ENCODE peak calls at places on chromosome 9, in four cellular contexts. R is PC-9, Z is lower lobe of right lung, A is transverse colon. X is an unnamed sample. For H3K4me1, the result is how much of the 10 kb centered on the place peaks cover.

GRCh38 chr9:4220361-4220760 is 79.5 kb downstream of the GLIS3 start:
- DNase-seq in R (no peak), Z (no peak), A (no peak), X (no peak)

GRCh38 chr9:75612754-75613153 is 277.7 kb upstream of the PCSK5 start:
- DNase-seq in R (no peak), Z (no peak), A (no peak), X (no peak)

GRCh38 chr9:107712390-107712789 is 222.8 kb upstream of the KLF4 start:
- DNase-seq in R (peak), Z (no peak), A (no peak), X (no peak)

GRCh38 chr9:4117835-4118610 is 181.8 kb downstream of the GLIS3 start:
- DNase-seq in R (no peak), Z (peak), A (peak), X (peak)

GRCh38 chr9:122265265-122265900 is 701 bp downstream of the MRRF start:
- DNase-seq in R (no peak), Z (no peak), A (peak), X (no peak)

GRCh38 chr9:112337547-112337946 is 4.1 kb upstream of the PTBP3 start:
- DNase-seq in R (no peak), Z (no peak), A (no peak), X (no peak)

GRCh38 chr9:84140535-84141101 is 160.0 kb downstream of the RMI1 start:
- DNase-seq in R (no peak), Z (no peak), A (peak), X (peak)

GRCh38 chr9:133654736-133655657 is 18.8 kb downstream of the DBH start:
- DNase-seq in R (no peak), Z (no peak), A (no peak), X (no peak)

GRCh38 chr9:92563701-92564100 is 27.9 kb upstream of the ECM2 start:
- DNase-seq in R (no peak), Z (no peak), A (no peak), X (no peak)

GRCh38 chr9:78714591-78714990 is 417.7 kb downstream of the PSAT1 start:
- DNase-seq in R (no peak), Z (no peak), A (no peak), X (no peak)

GRCh38 chr9:78806492-78807160 is 509.7 kb downstream of the PSAT1 start:
- DNase-seq in R (no peak), Z (no peak), A (no peak), X (no peak)

GRCh38 chr9:91065231-91066041 is 263.8 kb downstream of the SYK start:
- DNase-seq in R (no peak), Z (no peak), A (no peak), X (no peak)

GRCh38 chr9:106859957-106860715 is 2.8 kb upstream of the ZNF462 start:
- DNase-seq in R (no peak), Z (peak), A (peak), X (peak)

GRCh38 chr9:109794361-109795012 is 14.5 kb downstream of the PALM2AKAP2 start:
- DNase-seq in R (no peak), Z (no peak), A (no peak), X (no peak)

GRCh38 chr9:11141357-11141756 is 528.6 kb upstream of the PTPRD start:
- DNase-seq in R (no peak), Z (no peak), A (no peak), X (no peak)

GRCh38 chr9:100368672-100369071 is 15.9 kb upstream of the TEX10 start:
- DNase-seq in R (no peak), Z (no peak), A (no peak), X (no peak)

GRCh38 chr9:115551396-115551795 is 433.4 kb upstream of the TNC start:
- DNase-seq in R (no peak), Z (no peak), A (no peak), X (no peak)

GRCh38 chr9:137236936-137237421 is 4.1 kb upstream of the TUBB4B start:
- DNase-seq in R (no peak), Z (no peak), A (no peak), X (peak)

GRCh38 chr9:137236238-137236935 is 4.7 kb upstream of the TUBB4B start:
- DNase-seq in R (peak), Z (peak), A (peak), X (peak)

GRCh38 chr9:137234055-137234697 is 3.5 kb downstream of the SLC34A3 start:
- DNase-seq in R (no peak), Z (no peak), A (no peak), X (no peak)

GRCh38 chr9:137234758-137235423 is 4.2 kb downstream of the SLC34A3 start:
- DNase-seq in R (no peak), Z (no peak), A (no peak), X (no peak)

DNA sequence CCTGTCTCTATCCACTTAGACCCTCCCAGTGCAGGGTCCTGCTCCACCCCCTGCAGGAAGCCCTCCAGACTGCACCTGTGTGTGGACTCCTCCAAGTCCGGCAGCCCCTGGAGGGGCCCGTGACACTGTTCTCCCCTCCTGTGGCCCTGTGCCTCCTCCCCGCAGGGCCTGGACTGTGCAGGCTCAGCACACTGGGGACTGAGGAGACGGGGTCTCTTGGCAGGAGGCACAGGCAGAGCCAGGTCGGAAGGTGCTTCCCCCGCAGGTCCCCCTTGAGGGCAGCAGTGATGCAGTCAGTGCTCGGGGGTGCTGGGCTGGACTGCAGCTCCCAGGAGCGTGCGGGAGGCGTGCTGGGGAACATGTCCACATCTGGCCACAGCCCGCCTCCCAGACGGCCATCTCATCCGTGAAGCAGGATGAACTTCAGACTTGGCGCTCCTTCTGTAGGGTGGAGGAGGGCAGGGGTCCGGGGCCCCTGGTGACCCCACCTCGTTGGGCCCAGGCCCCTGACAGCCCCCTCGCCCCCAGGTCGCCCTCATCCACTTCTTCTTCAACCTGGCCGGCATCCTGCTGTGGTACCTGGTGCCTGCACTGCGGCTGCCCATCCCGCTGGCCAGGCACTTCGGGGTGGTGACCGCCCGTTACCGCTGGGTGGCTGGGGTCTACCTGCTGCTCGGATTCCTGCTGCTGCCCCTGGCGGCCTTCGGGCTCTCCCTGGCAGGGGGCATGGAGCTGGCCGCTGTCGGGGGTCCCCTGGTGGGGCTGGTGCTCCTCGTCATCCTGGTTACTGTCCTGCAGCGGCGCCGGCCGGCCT is 4.9 kb downstream of the SLC34A3 start:
- DNase-seq in R (no peak), Z (no peak), A (no peak), X (peak)
- H3K4me3 ChIP-seq in R (no peak), Z (peak), A (peak), X (no peak)

GRCh38 chr9:101995231-101995630 is 256.8 kb upstream of the GRIN3A start:
- DNase-seq in R (no peak), Z (no peak), A (no peak), X (no peak)

DNA sequence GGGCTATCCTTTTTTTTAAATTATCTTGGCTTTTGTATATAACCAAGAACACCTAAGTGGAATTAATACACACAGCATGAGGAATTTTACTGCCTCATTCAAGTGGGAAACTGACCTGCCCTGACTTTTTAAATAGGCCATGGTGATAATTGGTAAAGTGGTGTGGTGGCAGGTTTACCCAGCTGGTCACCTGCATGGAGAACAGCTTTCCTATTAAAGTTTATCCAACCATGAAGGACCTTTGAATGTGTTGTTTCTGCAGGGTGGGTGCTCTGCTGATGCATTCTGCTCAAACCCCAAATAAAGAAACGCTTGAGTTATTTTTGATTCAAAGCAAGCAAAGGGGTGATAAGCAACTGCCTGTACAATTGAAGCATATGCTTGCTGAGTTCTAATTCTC is 261.0 kb upstream of the GRIN3A start:
- DNase-seq in R (no peak), Z (no peak), A (no peak), X (no peak)
- H3K4me1 ChIP-seq in R (under half), Z (under half), A (under half), X (under half)

GRCh38 chr9:36603006-36603405 is 30.3 kb downstream of the MELK start:
- DNase-seq in R (no peak), Z (no peak), A (no peak), X (no peak)

GRCh38 chr9:36598281-36598680 is 25.6 kb downstream of the MELK start:
- DNase-seq in R (no peak), Z (no peak), A (no peak), X (no peak)

GRCh38 chr9:36594228-36594627 is 21.5 kb downstream of the MELK start:
- DNase-seq in R (no peak), Z (no peak), A (no peak), X (no peak)

GRCh38 chr9:36592801-36593583 is 20.3 kb downstream of the MELK start:
- DNase-seq in R (no peak), Z (no peak), A (no peak), X (no peak)

DNA sequence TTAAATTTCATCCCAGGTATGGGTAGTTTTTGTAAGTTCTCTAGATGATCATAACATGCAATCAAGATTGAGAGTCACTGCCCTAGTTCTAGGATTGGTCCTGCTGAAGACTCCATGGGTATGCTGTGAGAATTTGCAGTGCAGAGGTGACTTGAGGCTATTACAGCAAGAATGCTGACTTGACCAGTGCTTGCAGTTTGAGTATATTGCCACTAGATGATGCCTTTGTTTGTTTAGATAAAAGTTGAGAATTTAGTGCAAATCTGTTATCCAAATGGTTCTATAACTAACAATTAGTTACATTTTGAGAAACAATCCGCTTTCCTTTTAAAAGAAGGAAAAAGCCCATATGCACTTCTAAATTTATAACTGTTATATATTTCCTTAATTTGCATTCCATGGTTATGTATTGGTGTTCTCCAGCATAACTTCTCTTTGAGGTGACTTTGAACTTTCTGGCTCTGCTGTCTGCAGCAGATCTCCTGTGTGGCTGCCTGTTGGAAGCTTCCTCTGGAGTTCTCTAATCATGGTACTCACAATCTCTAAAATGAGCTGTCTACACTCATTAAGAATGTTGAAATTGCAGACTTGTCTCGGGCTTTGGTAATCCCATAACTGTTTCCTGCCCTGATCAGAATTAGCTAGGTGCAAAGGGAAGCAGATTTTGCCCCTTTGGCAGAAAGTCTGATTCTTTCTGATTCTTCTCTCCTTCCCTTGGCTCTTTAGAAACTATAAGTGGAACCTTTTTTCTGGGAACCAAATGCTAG is 24.9 kb downstream of the MELK start:
- DNase-seq in R (no peak), Z (no peak), A (no peak), X (no peak)
- TF ChIP-seq CTCF in R (peak), Z (peak), A (peak), X (no peak)

DNA sequence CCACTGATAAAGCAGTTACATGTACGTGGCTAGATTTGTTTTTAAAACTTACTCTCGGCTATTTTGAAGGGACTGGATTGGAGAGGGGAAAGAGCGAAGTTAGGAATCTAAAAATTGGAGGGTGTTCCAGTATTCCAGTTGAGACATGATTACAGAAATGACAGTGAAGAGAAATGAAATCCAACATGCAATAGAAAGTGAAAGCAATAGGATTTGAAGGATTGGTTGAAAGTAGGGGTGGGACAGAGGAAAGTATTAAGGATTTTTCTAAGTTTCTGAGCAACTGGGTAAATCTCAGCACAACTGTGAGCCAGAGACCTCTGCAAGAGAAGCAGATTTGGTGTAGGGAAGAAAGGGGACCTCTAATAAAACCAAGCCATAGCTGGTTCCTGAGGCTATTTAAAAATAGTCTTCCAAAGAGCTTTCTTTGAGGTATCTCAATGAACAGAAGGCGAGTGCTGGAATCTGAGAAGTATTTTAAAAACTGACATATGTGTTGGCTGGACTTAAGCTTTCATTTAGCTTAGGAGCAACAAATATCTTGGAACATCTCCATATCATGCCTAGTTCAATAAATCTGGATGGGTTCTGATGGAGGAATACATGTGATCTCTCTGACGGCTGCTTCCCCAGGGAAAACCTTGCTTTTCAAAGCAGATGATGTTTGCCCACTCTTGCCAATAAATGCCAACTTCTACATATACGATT is 110.4 kb upstream of the IFNK start:
- DNase-seq in R (no peak), Z (no peak), A (no peak), X (no peak)
- H3K4me3 ChIP-seq in R (no peak), Z (peak), A (peak), X (no peak)

GRCh38 chr9:130234340-130235260 is 31.0 kb upstream of the HMCN2 start:
- DNase-seq in R (no peak), Z (peak), A (no peak), X (no peak)
- H3K4me1 ChIP-seq in R (under half), Z (under half), A (under half), X (under half)

GRCh38 chr9:130243015-130243881 is 22.3 kb upstream of the HMCN2 start:
- DNase-seq in R (peak), Z (peak), A (peak), X (peak)
- TF ChIP-seq CTCF in R (peak), Z (peak), A (peak), X (peak)

GRCh38 chr9:135907446-135908333 is at the start of gene CAMSAP1:
- DNase-seq in R (peak), Z (peak), A (peak), X (peak)

GRCh38 chr9:135906291-135907005 is 898 bp downstream of the CAMSAP1 start:
- DNase-seq in R (no peak), Z (peak), A (peak), X (no peak)

GRCh38 chr9:135905380-135906282 is 1.7 kb downstream of the CAMSAP1 start:
- DNase-seq in R (no peak), Z (peak), A (peak), X (no peak)

GRCh38 chr9:135908334-135909204 is 1.2 kb upstream of the CAMSAP1 start:
- DNase-seq in R (no peak), Z (peak), A (peak), X (no peak)

GRCh38 chr9:135907006-135907434 is 326 bp downstream of the CAMSAP1 start:
- DNase-seq in R (no peak), Z (peak), A (peak), X (no peak)
- H3K4me3 ChIP-seq in R (no peak), Z (peak), A (peak), X (peak)

GRCh38 chr9:137308102-137308619 is 6.1 kb upstream of the NRARP start:
- DNase-seq in R (no peak), Z (no peak), A (peak), X (peak)
- H3K4me1 ChIP-seq in R (under half), Z (under half), A (half or more), X (half or more)

X was measured in mucosa of descending colon.